ENCODE peak calls at places on chromosomes 2 and 18, in ten cellular contexts. V is astrocyte; J is left ventricle myocardium inferior; P is CD8-positive, alpha-beta T cell; W is esophagus squamous epithelium; N is lower lobe of right lung; T is heart left ventricle; K is stomach; Z is A549; C is CD4-positive, alpha-beta memory T cell. X is an unnamed sample. For H3K4me1, the result is how much of the 10 kb centered on the place peaks cover.

GRCh38 chr2:227164745-227165350 is 424 bp downstream of the COL4A3 start:
- DNase-seq in V (no peak), J (no peak), P (no peak), W (no peak), N (no peak), T (no peak), K (peak), Z (peak), C (no peak), X (no peak)

GRCh38 chr2:225086915-225087314 is 44.6 kb upstream of the DOCK10 start:
- DNase-seq in V (no peak), J (no peak), P (no peak), W (no peak), N (no peak), T (no peak), K (no peak), Z (no peak), C (no peak), X (no peak)

GRCh38 chr2:100936070-100936741 is 65.9 kb upstream of the RPL31 start:
- DNase-seq in V (no peak), J (no peak), P (no peak), W (no peak), N (no peak), T (no peak), K (no peak), Z (no peak), C (no peak), X (no peak)

GRCh38 chr2:222747526-222748160 is 76.2 kb downstream of the MOGAT1 start:
- DNase-seq in V (no peak), J (no peak), P (no peak), W (no peak), N (no peak), T (no peak), K (no peak), Z (no peak), C (no peak), X (no peak)

GRCh38 chr2:79994161-79994560 is 310.4 kb downstream of the LRRTM1 start:
- DNase-seq in V (no peak), J (no peak), P (no peak), W (no peak), N (no peak), T (no peak), K (no peak), Z (no peak), C (no peak), X (no peak)

GRCh38 chr2:237139123-237139675 is 53.5 kb downstream of the COPS8 start:
- DNase-seq in V (no peak), J (no peak), P (no peak), W (no peak), N (no peak), T (no peak), K (no peak), Z (no peak), C (no peak), X (no peak)

GRCh38 chr2:85071096-85071495 is 62.1 kb upstream of the TCF7L1 start:
- DNase-seq in V (peak), J (no peak), P (no peak), W (no peak), N (no peak), T (no peak), K (no peak), Z (no peak), C (no peak), X (peak)

GRCh38 chr18:60910534-60910933 is 422.7 kb upstream of the CDH20 start:
- DNase-seq in V (peak), J (no peak), P (no peak), W (no peak), N (no peak), T (no peak), K (no peak), Z (no peak), C (no peak), X (peak)

GRCh38 chr2:182831097-182831496 is 35.3 kb downstream of the FRZB start:
- DNase-seq in V (no peak), J (no peak), P (no peak), W (no peak), N (no peak), T (no peak), K (no peak), Z (no peak), C (no peak), X (no peak)

GRCh38 chr2:43462866-43463641 is 132.8 kb downstream of the THADA start:
- DNase-seq in V (no peak), J (no peak), P (no peak), W (no peak), N (no peak), T (no peak), K (peak), Z (peak), C (no peak), X (no peak)

GRCh38 chr18:69397096-69397495 is 3.6 kb upstream of the DOK6 start:
- DNase-seq in V (peak), J (no peak), P (no peak), W (no peak), N (no peak), T (no peak), K (no peak), Z (no peak), C (no peak), X (peak)

GRCh38 chr2:20541651-20542050 is 94.8 kb downstream of the RHOB start:
- DNase-seq in V (no peak), J (no peak), P (no peak), W (no peak), N (no peak), T (no peak), K (no peak), Z (no peak), C (no peak), X (no peak)

DNA sequence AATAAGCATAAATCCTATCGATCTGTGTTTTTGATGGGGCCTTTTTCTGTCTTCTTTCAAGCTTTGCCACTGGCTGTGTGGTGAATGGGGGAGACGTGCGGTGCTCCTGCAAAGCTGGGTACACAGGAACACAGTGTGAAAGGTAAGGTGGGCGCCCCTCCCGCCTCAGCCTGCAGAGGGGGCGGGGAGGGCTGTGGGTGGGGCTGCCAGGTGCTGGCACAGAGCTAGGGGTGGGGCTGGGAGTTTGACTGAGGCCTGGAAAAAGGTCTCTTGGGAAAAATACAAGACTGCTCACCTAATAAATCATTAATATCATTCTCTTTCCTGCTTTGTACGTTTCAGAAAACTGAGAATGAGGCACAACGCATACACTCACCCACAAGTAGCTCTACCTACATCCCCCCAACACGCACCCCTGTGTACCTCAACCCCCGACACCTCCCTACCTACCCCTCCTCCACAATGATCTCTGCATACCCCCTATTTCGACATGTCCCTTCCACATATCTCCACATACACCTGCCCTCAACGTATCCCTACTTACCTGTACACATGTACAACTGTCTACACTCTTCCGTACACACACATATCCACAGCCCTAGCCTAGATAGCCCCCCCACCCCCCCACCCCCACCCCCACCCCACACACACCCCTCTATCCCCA is 129.7 kb upstream of the TTC39C start:
- DNase-seq in V (no peak), J (no peak), P (no peak), W (no peak), N (peak), T (no peak), K (peak), Z (no peak), C (no peak), X (no peak)
- H3K4me1 ChIP-seq in V (under half), J (under half), P (under half), W (under half), N (under half), T (under half), K (under half), Z (under half), C (under half), X (under half)

GRCh38 chr18:34548973-34549294 is 161.2 kb upstream of the DTNA start:
- DNase-seq in V (no peak), J (no peak), P (no peak), W (no peak), N (no peak), T (no peak), K (no peak), Z (no peak), C (no peak), X (no peak)
- H3K4me1 ChIP-seq in V (under half), J (under half), P (under half), W (under half), N (under half), T (under half), K (under half), Z (under half), C (under half), X (under half)

GRCh38 chr2:64218137-64218536 is 73.9 kb upstream of the PELI1 start:
- DNase-seq in V (no peak), J (no peak), P (no peak), W (no peak), N (no peak), T (no peak), K (no peak), Z (no peak), C (no peak), X (no peak)

GRCh38 chr2:64214281-64215115 is 70.3 kb upstream of the PELI1 start:
- DNase-seq in V (peak), J (no peak), P (no peak), W (no peak), N (no peak), T (peak), K (no peak), Z (no peak), C (peak), X (peak)

GRCh38 chr2:64213607-64214275 is 69.5 kb upstream of the PELI1 start:
- DNase-seq in V (no peak), J (no peak), P (no peak), W (no peak), N (no peak), T (no peak), K (no peak), Z (no peak), C (no peak), X (no peak)

GRCh38 chr2:64220285-64220684 is 76.1 kb upstream of the PELI1 start:
- DNase-seq in V (no peak), J (no peak), P (no peak), W (no peak), N (no peak), T (no peak), K (no peak), Z (no peak), C (no peak), X (no peak)

GRCh38 chr2:64217198-64217869 is 73.1 kb upstream of the PELI1 start:
- DNase-seq in V (no peak), J (no peak), P (no peak), W (no peak), N (no peak), T (no peak), K (no peak), Z (no peak), C (no peak), X (no peak)
- H3K4me1 ChIP-seq in V (under half), J (half or more), P (under half), W (under half), N (under half), T (under half), K (under half), Z (under half), C (under half), X (under half)

DNA sequence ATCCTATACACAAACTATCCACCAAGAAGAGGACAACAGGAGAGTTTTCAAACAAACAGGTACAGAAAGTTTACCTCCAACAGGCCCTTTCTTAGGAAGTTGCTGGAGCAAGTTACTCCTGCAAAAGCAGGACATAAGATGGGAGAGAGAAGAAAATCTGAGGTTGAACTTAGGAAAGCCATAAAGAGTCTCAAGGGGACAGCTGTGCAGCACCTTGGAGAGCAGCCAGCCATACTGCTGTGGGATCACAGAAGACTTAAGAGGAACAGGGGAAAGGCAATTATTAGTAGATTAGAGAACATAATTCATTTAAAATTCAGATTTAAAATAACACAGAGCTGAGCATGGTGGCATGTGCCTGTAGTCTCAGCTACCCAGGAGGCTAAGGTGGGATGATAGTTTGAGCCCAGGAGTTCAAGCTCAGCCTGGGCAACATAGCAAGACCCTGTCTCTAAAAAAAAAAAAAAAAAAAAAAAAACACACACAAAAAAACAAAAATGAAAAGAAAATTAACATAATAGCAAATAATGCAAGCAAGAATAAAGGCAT is 148.1 kb upstream of the SIX3 start:
- DNase-seq in V (peak), J (no peak), P (no peak), W (no peak), N (no peak), T (no peak), K (no peak), Z (peak), C (no peak), X (peak)
- H3K4me1 ChIP-seq in V (under half), J (under half), P (under half), W (under half), N (under half), T (under half), K (under half), Z (under half), C (under half), X (under half)

GRCh38 chr2:5150871-5151270 is 541.3 kb upstream of the SOX11 start:
- DNase-seq in V (no peak), J (no peak), P (no peak), W (no peak), N (no peak), T (no peak), K (no peak), Z (no peak), C (no peak), X (no peak)
- H3K4me1 ChIP-seq in V (under half), J (under half), P (under half), W (under half), N (under half), T (under half), K (under half), Z (under half), C (under half), X (under half)

GRCh38 chr2:40039543-40039942 is 260.5 kb upstream of the THUMPD2 start:
- DNase-seq in V (no peak), J (no peak), P (no peak), W (no peak), N (no peak), T (no peak), K (no peak), Z (no peak), C (no peak), X (no peak)
- H3K4me1 ChIP-seq in V (under half), J (under half), P (under half), W (under half), N (under half), T (under half), K (under half), Z (under half), C (under half), X (under half)

DNA sequence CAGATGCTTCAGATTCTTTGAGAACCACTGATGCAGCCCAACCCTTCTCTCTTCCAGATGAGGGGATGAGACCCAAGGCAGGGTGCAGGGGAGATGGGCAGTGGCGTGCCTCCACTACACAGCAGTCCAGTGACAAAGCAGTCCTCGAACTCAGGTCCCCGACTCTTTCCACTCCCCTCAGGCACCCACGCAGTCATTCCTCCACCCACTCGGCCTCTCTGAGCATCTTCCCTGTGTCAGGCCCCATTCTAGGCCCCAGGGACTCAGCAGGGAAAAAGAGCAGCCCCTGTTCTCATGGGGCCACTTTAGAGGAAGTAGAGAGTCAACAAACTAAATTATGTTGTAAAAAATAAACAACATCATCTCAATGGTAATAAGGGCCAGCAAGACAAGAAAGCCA is 15.2 kb downstream of the KCNK3 start:
- DNase-seq in V (no peak), J (no peak), P (no peak), W (no peak), N (no peak), T (no peak), K (no peak), Z (no peak), C (no peak), X (no peak)
- H3K4me1 ChIP-seq in V (under half), J (half or more), P (under half), W (under half), N (under half), T (half or more), K (under half), Z (under half), C (under half), X (under half)

GRCh38 chr2:28334527-28334891 is 58.1 kb upstream of the FOSL2 start:
- DNase-seq in V (no peak), J (peak), P (no peak), W (no peak), N (no peak), T (peak), K (no peak), Z (no peak), C (no peak), X (no peak)

GRCh38 chr2:28338046-28338753 is 54.5 kb upstream of the FOSL2 start:
- DNase-seq in V (peak), J (peak), P (no peak), W (no peak), N (no peak), T (peak), K (peak), Z (no peak), C (no peak), X (peak)

GRCh38 chr2:28336993-28337627 is 55.5 kb upstream of the FOSL2 start:
- DNase-seq in V (no peak), J (no peak), P (no peak), W (no peak), N (no peak), T (no peak), K (no peak), Z (no peak), C (no peak), X (no peak)

GRCh38 chr2:28335666-28336065 is 57.0 kb upstream of the FOSL2 start:
- DNase-seq in V (no peak), J (no peak), P (no peak), W (no peak), N (no peak), T (no peak), K (no peak), Z (no peak), C (no peak), X (no peak)

DNA sequence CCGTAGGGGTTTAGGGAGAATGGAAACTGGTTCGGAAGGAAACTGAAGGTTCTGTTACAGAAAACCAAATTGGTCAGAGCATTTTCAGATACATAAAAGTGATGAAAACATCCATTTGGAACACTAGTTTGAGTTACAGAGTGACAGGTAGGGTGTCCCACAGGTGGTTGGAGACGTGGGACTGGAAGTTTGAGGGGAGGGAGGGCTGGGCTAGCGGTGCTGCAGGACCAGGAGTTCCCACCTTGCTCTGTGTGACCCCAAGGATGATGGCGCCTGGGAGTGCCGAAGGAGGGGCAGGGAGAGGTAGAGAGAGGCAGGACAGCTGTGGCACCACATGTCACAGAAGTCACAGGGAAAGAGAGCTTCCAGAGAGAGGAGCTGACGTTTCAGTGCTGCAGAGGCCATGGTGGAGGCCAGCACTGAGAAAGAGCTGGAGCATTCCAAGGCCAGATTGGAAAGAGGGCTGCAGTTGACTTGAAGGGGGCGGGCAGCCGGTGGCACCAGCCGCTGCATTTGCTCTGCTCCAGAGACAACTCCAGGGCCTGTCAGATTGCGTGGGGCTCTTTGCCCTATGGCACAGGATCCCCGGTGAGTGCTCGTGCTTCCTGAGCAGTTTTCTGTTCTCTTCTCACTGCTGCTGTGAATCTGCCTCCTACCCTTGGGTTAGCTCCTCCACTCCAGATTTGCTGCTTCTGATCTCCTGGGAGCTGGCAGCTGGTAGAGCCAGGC is 56.2 kb upstream of the FOSL2 start:
- DNase-seq in V (no peak), J (no peak), P (no peak), W (no peak), N (no peak), T (no peak), K (no peak), Z (no peak), C (no peak), X (no peak)
- H3K4me1 ChIP-seq in V (under half), J (half or more), P (under half), W (under half), N (under half), T (half or more), K (under half), Z (under half), C (under half), X (under half)

GRCh38 chr18:23967321-23968089 is 47.0 kb upstream of the TTC39C start:
- DNase-seq in V (no peak), J (no peak), P (no peak), W (no peak), N (no peak), T (no peak), K (no peak), Z (no peak), C (peak), X (no peak)

GRCh38 chr18:23968638-23969037 is 45.9 kb upstream of the TTC39C start:
- DNase-seq in V (no peak), J (no peak), P (no peak), W (no peak), N (no peak), T (no peak), K (no peak), Z (no peak), C (no peak), X (no peak)

GRCh38 chr18:23970161-23971153 is 44.1 kb upstream of the TTC39C start:
- DNase-seq in V (no peak), J (no peak), P (peak), W (peak), N (no peak), T (no peak), K (no peak), Z (no peak), C (peak), X (no peak)

GRCh38 chr18:23971656-23972230 is 42.8 kb upstream of the TTC39C start:
- DNase-seq in V (no peak), J (no peak), P (no peak), W (no peak), N (no peak), T (no peak), K (no peak), Z (no peak), C (no peak), X (peak)

GRCh38 chr18:23969664-23970063 is 44.9 kb upstream of the TTC39C start:
- DNase-seq in V (no peak), J (no peak), P (no peak), W (no peak), N (no peak), T (no peak), K (no peak), Z (no peak), C (no peak), X (no peak)
- H3K4me1 ChIP-seq in V (under half), J (under half), P (half or more), W (under half), N (under half), T (under half), K (under half), Z (under half), C (half or more), X (under half)

X was measured in fibroblast of lung.